ENCODE peak calls at places on chromosomes 2 and 18, in ten cellular contexts. L is activated gamma-delta T cell; S is CD8-positive, alpha-beta T cell; D is CD8-positive, alpha-beta memory T cell; H is ACHN; V is neural progenitor cell; T is DMS53; F is C1 segment of cervical spinal cord; W is foreskin fibroblast; Z is WTC11. J is an unnamed sample.

GRCh38 chr2:172244419-172245130 is 141.9 kb upstream of the DLX2 start:
- DNase-seq in V (no peak), D (no peak), W (no peak), L (no peak), F (no peak), H (no peak), S (no peak), Z (no peak), T (no peak), J (peak)

GRCh38 chr2:83584674-83585073 is 874.4 kb downstream of the SUCLG1 start:
- DNase-seq in D (no peak), S (no peak), T (no peak), F (no peak), H (no peak), V (peak), Z (no peak), L (no peak), W (peak), J (no peak)

GRCh38 chr2:88307817-88308216 is 137.7 kb downstream of the THNSL2 start:
- DNase-seq in S (no peak), V (peak), F (no peak), W (no peak), Z (peak), T (peak), H (peak), D (no peak), L (no peak), J (no peak)

GRCh38 chr18:75438891-75439290 is 11.4 kb upstream of the SMIM21 start:
- DNase-seq in H (no peak), T (no peak), Z (no peak), D (no peak), F (no peak), S (no peak), V (no peak), L (no peak), W (peak), J (peak)

GRCh38 chr2:218992703-218993344 is 398 bp downstream of the CRYBA2 start:
- DNase-seq in V (peak), H (no peak), W (no peak), D (no peak), F (no peak), Z (no peak), S (no peak), T (peak), L (no peak), J (no peak)

GRCh38 chr2:163205696-163206267 is 367.2 kb upstream of the KCNH7 start:
- DNase-seq in D (no peak), S (no peak), F (no peak), H (no peak), W (no peak), Z (no peak), T (no peak), V (peak), L (no peak), J (no peak)

GRCh38 chr2:222052934-222053367 is 245.8 kb downstream of the PAX3 start:
- DNase-seq in S (no peak), V (peak), F (no peak), W (no peak), Z (peak), L (no peak), H (peak), T (peak), D (no peak), J (no peak)

GRCh38 chr18:79871026-79871390 is 73.3 kb downstream of the KCNG2 start:
- DNase-seq in S (peak), D (no peak), W (no peak), H (no peak), L (no peak), T (no peak), F (no peak), V (no peak), Z (no peak), J (no peak)

GRCh38 chr2:12819098-12819465 is 102.3 kb downstream of the TRIB2 start:
- DNase-seq in T (no peak), S (no peak), W (peak), Z (no peak), H (peak), V (no peak), L (no peak), D (no peak), F (no peak), J (peak)

J was measured in skeletal muscle cell.